ENCODE peak calls at places on chromosomes 11 and 22, in six cellular contexts. One of them, this sample, is unnamed.

GRCh38 chr11:27423125-27423524 is 49.5 kb downstream of the LGR4 start:
- DNase-seq in midbrain: no peak
- DNase-seq in foreskin fibroblast: peak
- DNase-seq in neural progenitor cell: peak
- DNase-seq in kidney glomerular epithelial cell: no peak
- DNase-seq in HL-60: peak
- DNase-seq in this sample: no peak

GRCh38 chr11:83194284-83195175 is 1.0 kb downstream of the ANKRD42 start:
- DNase-seq in midbrain: peak
- DNase-seq in foreskin fibroblast: peak
- DNase-seq in neural progenitor cell: peak
- DNase-seq in kidney glomerular epithelial cell: peak
- DNase-seq in HL-60: peak
- DNase-seq in this sample: peak

GRCh38 chr11:8841899-8842298 is 69.1 kb upstream of the AKIP1 start:
- DNase-seq in midbrain: no peak
- DNase-seq in foreskin fibroblast: no peak
- DNase-seq in neural progenitor cell: no peak
- DNase-seq in kidney glomerular epithelial cell: no peak
- DNase-seq in HL-60: no peak
- DNase-seq in this sample: no peak

GRCh38 chr11:33452806-33453205 is 195.6 kb downstream of the HIPK3 start:
- DNase-seq in midbrain: no peak
- DNase-seq in foreskin fibroblast: peak
- DNase-seq in neural progenitor cell: no peak
- DNase-seq in kidney glomerular epithelial cell: peak
- DNase-seq in HL-60: no peak
- DNase-seq in this sample: peak

GRCh38 chr11:117997436-117998200 is 11.4 kb downstream of the IL10RA start:
- DNase-seq in midbrain: no peak
- DNase-seq in foreskin fibroblast: no peak
- DNase-seq in neural progenitor cell: no peak
- DNase-seq in kidney glomerular epithelial cell: no peak
- DNase-seq in HL-60: no peak
- DNase-seq in this sample: no peak

GRCh38 chr11:304061-304506 is 3.5 kb upstream of the IFITM2 start:
- DNase-seq in midbrain: no peak
- DNase-seq in foreskin fibroblast: no peak
- DNase-seq in neural progenitor cell: no peak
- DNase-seq in kidney glomerular epithelial cell: no peak
- DNase-seq in HL-60: no peak
- DNase-seq in this sample: no peak

GRCh38 chr22:22168190-22168940 is 76.2 kb upstream of the VPREB1 start:
- DNase-seq in midbrain: no peak
- DNase-seq in foreskin fibroblast: peak
- DNase-seq in neural progenitor cell: peak
- DNase-seq in kidney glomerular epithelial cell: no peak
- DNase-seq in HL-60: peak
- DNase-seq in this sample: peak

GRCh38 chr11:65827774-65828156 is 6.0 kb upstream of the SNX32 start:
- DNase-seq in midbrain: no peak
- DNase-seq in foreskin fibroblast: no peak
- DNase-seq in neural progenitor cell: no peak
- DNase-seq in kidney glomerular epithelial cell: no peak
- DNase-seq in HL-60: no peak
- DNase-seq in this sample: no peak

GRCh38 chr11:120618399-120618798 is 106.9 kb downstream of the GRIK4 start:
- DNase-seq in midbrain: no peak
- DNase-seq in foreskin fibroblast: no peak
- DNase-seq in neural progenitor cell: no peak
- DNase-seq in kidney glomerular epithelial cell: no peak
- DNase-seq in HL-60: no peak
- DNase-seq in this sample: no peak

GRCh38 chr11:24324211-24324610 is 172.6 kb upstream of the LUZP2 start:
- DNase-seq in midbrain: no peak
- DNase-seq in foreskin fibroblast: no peak
- DNase-seq in neural progenitor cell: no peak
- DNase-seq in kidney glomerular epithelial cell: peak
- DNase-seq in HL-60: no peak
- DNase-seq in this sample: no peak

GRCh38 chr11:12606597-12606996 is 67.6 kb upstream of the TEAD1 start:
- DNase-seq in midbrain: no peak
- DNase-seq in foreskin fibroblast: peak
- DNase-seq in neural progenitor cell: no peak
- DNase-seq in kidney glomerular epithelial cell: peak
- DNase-seq in HL-60: no peak
- DNase-seq in this sample: no peak

GRCh38 chr22:47094861-47095330 is 332.4 kb downstream of the TBC1D22A start:
- DNase-seq in midbrain: no peak
- DNase-seq in foreskin fibroblast: peak
- DNase-seq in neural progenitor cell: no peak
- DNase-seq in kidney glomerular epithelial cell: no peak
- DNase-seq in HL-60: no peak
- DNase-seq in this sample: no peak

GRCh38 chr22:37133304-37134018 is 16.3 kb downstream of the IL2RB start:
- DNase-seq in midbrain: no peak
- DNase-seq in foreskin fibroblast: no peak
- DNase-seq in neural progenitor cell: no peak
- DNase-seq in kidney glomerular epithelial cell: no peak
- DNase-seq in HL-60: no peak
- DNase-seq in this sample: no peak

GRCh38 chr11:94791216-94791889 is 23.2 kb downstream of the AMOTL1 start:
- DNase-seq in midbrain: no peak
- DNase-seq in foreskin fibroblast: no peak
- DNase-seq in neural progenitor cell: no peak
- DNase-seq in kidney glomerular epithelial cell: no peak
- DNase-seq in HL-60: no peak
- DNase-seq in this sample: no peak

GRCh38 chr11:17343907-17344306 is 7.7 kb upstream of the NCR3LG1 start:
- DNase-seq in midbrain: no peak
- DNase-seq in foreskin fibroblast: peak
- DNase-seq in neural progenitor cell: no peak
- DNase-seq in kidney glomerular epithelial cell: peak
- DNase-seq in HL-60: no peak
- DNase-seq in this sample: no peak

GRCh38 chr11:64759131-64759721 is 548 bp downstream of the PYGM start:
- DNase-seq in midbrain: no peak
- DNase-seq in foreskin fibroblast: no peak
- DNase-seq in neural progenitor cell: no peak
- DNase-seq in kidney glomerular epithelial cell: no peak
- DNase-seq in HL-60: no peak
- DNase-seq in this sample: no peak

GRCh38 chr11:130055637-130056036 is 14.1 kb upstream of the APLP2 start:
- DNase-seq in midbrain: no peak
- DNase-seq in foreskin fibroblast: peak
- DNase-seq in neural progenitor cell: no peak
- DNase-seq in kidney glomerular epithelial cell: no peak
- DNase-seq in HL-60: no peak
- DNase-seq in this sample: no peak

GRCh38 chr11:58318532-58318931 is 40.3 kb downstream of the OR5B17 start:
- DNase-seq in midbrain: no peak
- DNase-seq in foreskin fibroblast: peak
- DNase-seq in neural progenitor cell: no peak
- DNase-seq in kidney glomerular epithelial cell: no peak
- DNase-seq in HL-60: no peak
- DNase-seq in this sample: no peak

GRCh38 chr11:26930518-26931247 is 63.2 kb upstream of the FIBIN start:
- DNase-seq in midbrain: no peak
- DNase-seq in foreskin fibroblast: peak
- DNase-seq in neural progenitor cell: no peak
- DNase-seq in kidney glomerular epithelial cell: no peak
- DNase-seq in HL-60: no peak
- DNase-seq in this sample: no peak

GRCh38 chr11:75996523-75997272 is 181.7 kb downstream of the UVRAG start:
- DNase-seq in midbrain: no peak
- DNase-seq in foreskin fibroblast: no peak
- DNase-seq in neural progenitor cell: no peak
- DNase-seq in kidney glomerular epithelial cell: no peak
- DNase-seq in HL-60: no peak
- DNase-seq in this sample: no peak

GRCh38 chr11:19547044-19547443 is 165.6 kb upstream of the NAV2 start:
- DNase-seq in midbrain: no peak
- DNase-seq in foreskin fibroblast: no peak
- DNase-seq in neural progenitor cell: no peak
- DNase-seq in kidney glomerular epithelial cell: no peak
- DNase-seq in HL-60: no peak
- DNase-seq in this sample: no peak

GRCh38 chr11:84901986-84902385 is 725.2 kb downstream of the DLG2 start:
- DNase-seq in midbrain: no peak
- DNase-seq in foreskin fibroblast: no peak
- DNase-seq in neural progenitor cell: no peak
- DNase-seq in kidney glomerular epithelial cell: no peak
- DNase-seq in HL-60: no peak
- DNase-seq in this sample: no peak

GRCh38 chr22:21761994-21762680 is 26.5 kb upstream of the YPEL1 start:
- DNase-seq in midbrain: no peak
- DNase-seq in foreskin fibroblast: no peak
- DNase-seq in neural progenitor cell: no peak
- DNase-seq in kidney glomerular epithelial cell: no peak
- DNase-seq in HL-60: no peak
- DNase-seq in this sample: no peak

GRCh38 chr11:66361502-66361941 is 10.0 kb downstream of the SLC29A2 start:
- DNase-seq in midbrain: no peak
- DNase-seq in foreskin fibroblast: no peak
- DNase-seq in neural progenitor cell: no peak
- DNase-seq in kidney glomerular epithelial cell: no peak
- DNase-seq in HL-60: no peak
- DNase-seq in this sample: no peak

GRCh38 chr22:40387758-40388157 is 17.4 kb downstream of the SGSM3 start:
- DNase-seq in midbrain: no peak
- DNase-seq in foreskin fibroblast: no peak
- DNase-seq in neural progenitor cell: no peak
- DNase-seq in kidney glomerular epithelial cell: no peak
- DNase-seq in HL-60: no peak
- DNase-seq in this sample: no peak

GRCh38 chr22:24601217-24602104 is 1.5 kb upstream of the GGT1 start:
- DNase-seq in midbrain: no peak
- DNase-seq in foreskin fibroblast: no peak
- DNase-seq in neural progenitor cell: no peak
- DNase-seq in kidney glomerular epithelial cell: no peak
- DNase-seq in HL-60: peak
- DNase-seq in this sample: no peak

GRCh38 chr11:77789731-77790476 is 30.6 kb downstream of the RSF1 start:
- DNase-seq in midbrain: no peak
- DNase-seq in foreskin fibroblast: no peak
- DNase-seq in neural progenitor cell: no peak
- DNase-seq in kidney glomerular epithelial cell: no peak
- DNase-seq in HL-60: no peak
- DNase-seq in this sample: no peak

GRCh38 chr11:35518766-35519165 is 6.7 kb downstream of the PAMR1 start:
- DNase-seq in midbrain: no peak
- DNase-seq in foreskin fibroblast: no peak
- DNase-seq in neural progenitor cell: no peak
- DNase-seq in kidney glomerular epithelial cell: no peak
- DNase-seq in HL-60: no peak
- DNase-seq in this sample: no peak

GRCh38 chr11:68868221-68868620 is 26.5 kb upstream of the CPT1A start:
- DNase-seq in midbrain: no peak
- DNase-seq in foreskin fibroblast: no peak
- DNase-seq in neural progenitor cell: no peak
- DNase-seq in kidney glomerular epithelial cell: no peak
- DNase-seq in HL-60: no peak
- DNase-seq in this sample: no peak

GRCh38 chr11:69178819-69179482 is 23.2 kb downstream of the SMIM38 start:
- DNase-seq in midbrain: no peak
- DNase-seq in foreskin fibroblast: no peak
- DNase-seq in neural progenitor cell: no peak
- DNase-seq in kidney glomerular epithelial cell: no peak
- DNase-seq in HL-60: no peak
- DNase-seq in this sample: no peak

GRCh38 chr22:38843716-38844660 is at the start of gene NPTXR:
- DNase-seq in midbrain: peak
- DNase-seq in foreskin fibroblast: peak
- DNase-seq in neural progenitor cell: peak
- DNase-seq in kidney glomerular epithelial cell: peak
- DNase-seq in HL-60: no peak
- DNase-seq in this sample: no peak

GRCh38 chr22:48707749-48708557 is 1119.7 kb downstream of the BRD1 start:
- DNase-seq in midbrain: no peak
- DNase-seq in foreskin fibroblast: no peak
- DNase-seq in neural progenitor cell: no peak
- DNase-seq in kidney glomerular epithelial cell: no peak
- DNase-seq in HL-60: no peak
- DNase-seq in this sample: no peak

GRCh38 chr11:20355221-20356219 is 8.0 kb upstream of the HTATIP2 start:
- DNase-seq in midbrain: peak
- DNase-seq in foreskin fibroblast: peak
- DNase-seq in neural progenitor cell: peak
- DNase-seq in kidney glomerular epithelial cell: peak
- DNase-seq in HL-60: peak
- DNase-seq in this sample: no peak

GRCh38 chr11:43601511-43601910 is 79.0 kb upstream of the HSD17B12 start:
- DNase-seq in midbrain: no peak
- DNase-seq in foreskin fibroblast: no peak
- DNase-seq in neural progenitor cell: no peak
- DNase-seq in kidney glomerular epithelial cell: no peak
- DNase-seq in HL-60: no peak
- DNase-seq in this sample: no peak

GRCh38 chr11:2798951-2799761 is 86.4 kb downstream of the CDKN1C start:
- DNase-seq in midbrain: no peak
- DNase-seq in foreskin fibroblast: no peak
- DNase-seq in neural progenitor cell: no peak
- DNase-seq in kidney glomerular epithelial cell: peak
- DNase-seq in HL-60: no peak
- DNase-seq in this sample: no peak

GRCh38 chr11:29243616-29244015 is 773.2 kb downstream of the KCNA4 start:
- DNase-seq in midbrain: no peak
- DNase-seq in foreskin fibroblast: no peak
- DNase-seq in neural progenitor cell: no peak
- DNase-seq in kidney glomerular epithelial cell: no peak
- DNase-seq in HL-60: no peak
- DNase-seq in this sample: no peak

GRCh38 chr22:21707677-21708076 is 27.9 kb downstream of the YPEL1 start:
- DNase-seq in midbrain: no peak
- DNase-seq in foreskin fibroblast: no peak
- DNase-seq in neural progenitor cell: no peak
- DNase-seq in kidney glomerular epithelial cell: no peak
- DNase-seq in HL-60: no peak
- DNase-seq in this sample: no peak

GRCh38 chr22:47354668-47355387 is 592.4 kb downstream of the TBC1D22A start:
- DNase-seq in midbrain: no peak
- DNase-seq in foreskin fibroblast: no peak
- DNase-seq in neural progenitor cell: no peak
- DNase-seq in kidney glomerular epithelial cell: no peak
- DNase-seq in HL-60: no peak
- DNase-seq in this sample: no peak